ENCODE peak calls at places on chromosomes 6 and 20, in five cellular contexts. Q is GM19239, X is activated T-cell treated with anti-CD3 and anti-CD28 coated beads for 24 hours, P is dorsolateral prefrontal cortex, L is heart right ventricle. H is an unnamed sample.

GRCh38 chr6:53530346-53530745 is 14.6 kb downstream of the GCLC start:
- DNase-seq in Q (no peak), X (no peak), P (no peak), L (peak; percentile 43), H (no peak)

GRCh38 chr6:147716434-147716833 is 207.9 kb downstream of the SAMD5 start:
- DNase-seq in Q (no peak), X (no peak), P (no peak), L (no peak), H (no peak)

GRCh38 chr6:23890543-23891227 is 235.3 kb upstream of the NRSN1 start:
- DNase-seq in Q (no peak), X (no peak), P (no peak), L (no peak), H (no peak)

GRCh38 chr6:150288456-150288855 is 80.4 kb upstream of the IYD start:
- DNase-seq in Q (no peak), X (no peak), P (no peak), L (no peak), H (no peak)

GRCh38 chr20:19888269-19888669 is 128.9 kb upstream of the NAA20 start:
- DNase-seq in Q (no peak), X (no peak), P (no peak), L (peak; percentile 20), H (no peak)

GRCh38 chr20:20267685-20268429 is 100.0 kb upstream of the INSM1 start:
- DNase-seq in Q (no peak), X (no peak), P (no peak), L (no peak), H (no peak)

GRCh38 chr20:64106981-64107735 is at the start of gene NPBWR2:
- DNase-seq in Q (no peak), X (no peak), P (no peak), L (no peak), H (no peak)

GRCh38 chr20:41408131-41408789 is 41.6 kb upstream of the EMILIN3 start:
- DNase-seq in Q (peak; percentile 46), X (no peak), P (peak; percentile 43), L (no peak), H (no peak)

GRCh38 chr6:138088307-138088744 is 18.9 kb downstream of the PERP start:
- DNase-seq in Q (no peak), X (no peak), P (no peak), L (no peak), H (no peak)

GRCh38 chr6:53033764-53034163 is 31.4 kb upstream of the FBXO9 start:
- DNase-seq in Q (no peak), X (no peak), P (no peak), L (no peak), H (no peak)

GRCh38 chr20:21684671-21685070 is 20.8 kb upstream of the PAX1 start:
- DNase-seq in Q (no peak), X (no peak), P (no peak), L (no peak), H (no peak)

GRCh38 chr6:24721461-24722215 is 2.7 kb upstream of the C6orf62 start:
- DNase-seq in Q (no peak), X (no peak), P (no peak), L (peak; percentile 88), H (no peak)

GRCh38 chr6:37433657-37434271 is 743 bp downstream of the CMTR1 start:
- DNase-seq in Q (peak; percentile 9), X (peak; percentile 41), P (peak; percentile 17), L (no peak), H (no peak)

GRCh38 chr20:57770852-57771746 is 61.3 kb upstream of the PMEPA1 start:
- DNase-seq in Q (no peak), X (no peak), P (no peak), L (no peak), H (no peak)

GRCh38 chr6:164322533-164322932 is 908.0 kb downstream of the QKI start:
- DNase-seq in Q (no peak), X (no peak), P (no peak), L (no peak), H (no peak)

GRCh38 chr6:90294614-90294988 is 2.0 kb downstream of the BACH2 start:
- DNase-seq in Q (no peak), X (no peak), P (peak; percentile 61), L (no peak), H (no peak)

GRCh38 chr6:132218063-132218696 is 183.1 kb downstream of the MOXD1 start:
- DNase-seq in Q (no peak), X (no peak), P (no peak), L (no peak), H (no peak)

GRCh38 chr6:124973780-124974179 is 11.5 kb downstream of the RNF217 start:
- DNase-seq in Q (no peak), X (no peak), P (no peak), L (no peak), H (no peak)